ENCODE peak calls at places on chromosome 1, in nine cellular contexts. One of them, this sample, is unnamed.

GRCh38 chr1:116710326-116711060 is 43.0 kb upstream of the IGSF3 start:
- DNase-seq in IMR-90: no peak
- DNase-seq in right cardiac atrium: no peak
- DNase-seq in thoracic aorta: no peak
- DNase-seq in fibroblast of lung: no peak
- DNase-seq in naive thymus-derived CD4-positive, alpha-beta T cell: no peak
- DNase-seq in adrenal gland: no peak
- DNase-seq in left ventricle myocardium inferior: no peak
- DNase-seq in heart left ventricle: no peak
- DNase-seq in this sample: no peak

GRCh38 chr1:171753685-171754380 is 12.0 kb upstream of the VAMP4 start:
- DNase-seq in fibroblast of lung: no peak
- DNase-seq in left ventricle myocardium inferior: no peak
- DNase-seq in right cardiac atrium: no peak
- DNase-seq in heart left ventricle: no peak
- DNase-seq in naive thymus-derived CD4-positive, alpha-beta T cell: no peak
- DNase-seq in adrenal gland: no peak
- DNase-seq in thoracic aorta: no peak
- DNase-seq in IMR-90: peak; percentile 33
- DNase-seq in this sample: no peak

GRCh38 chr1:202998836-202999750 is 8.1 kb upstream of the TMEM183A start:
- DNase-seq in right cardiac atrium: peak; percentile 21
- DNase-seq in IMR-90: peak; percentile 52
- DNase-seq in heart left ventricle: peak; percentile 29
- DNase-seq in adrenal gland: peak; percentile 62
- DNase-seq in fibroblast of lung: peak; percentile 26
- DNase-seq in left ventricle myocardium inferior: no peak
- DNase-seq in thoracic aorta: peak; percentile 17
- DNase-seq in naive thymus-derived CD4-positive, alpha-beta T cell: peak; percentile 60
- DNase-seq in this sample: peak; percentile 74

GRCh38 chr1:168671782-168672181 is 57.2 kb downstream of the DPT start:
- DNase-seq in heart left ventricle: no peak
- DNase-seq in IMR-90: no peak
- DNase-seq in thoracic aorta: no peak
- DNase-seq in adrenal gland: no peak
- DNase-seq in left ventricle myocardium inferior: no peak
- DNase-seq in fibroblast of lung: no peak
- DNase-seq in right cardiac atrium: no peak
- DNase-seq in naive thymus-derived CD4-positive, alpha-beta T cell: no peak
- DNase-seq in this sample: no peak

GRCh38 chr1:20601123-20601825 is 12.4 kb downstream of the CDA start:
- DNase-seq in thoracic aorta: no peak
- DNase-seq in fibroblast of lung: peak; percentile 72
- DNase-seq in adrenal gland: no peak
- DNase-seq in right cardiac atrium: no peak
- DNase-seq in IMR-90: peak; percentile 64
- DNase-seq in heart left ventricle: no peak
- DNase-seq in naive thymus-derived CD4-positive, alpha-beta T cell: no peak
- DNase-seq in left ventricle myocardium inferior: no peak
- DNase-seq in this sample: no peak

GRCh38 chr1:37817481-37817880 is 9.5 kb upstream of the YRDC start:
- DNase-seq in right cardiac atrium: peak; percentile 56
- DNase-seq in thoracic aorta: no peak
- DNase-seq in heart left ventricle: no peak
- DNase-seq in adrenal gland: peak; percentile 54
- DNase-seq in fibroblast of lung: no peak
- DNase-seq in IMR-90: peak; percentile 40
- DNase-seq in naive thymus-derived CD4-positive, alpha-beta T cell: no peak
- DNase-seq in left ventricle myocardium inferior: peak; percentile 33
- DNase-seq in this sample: no peak

GRCh38 chr1:17874665-17875064 is 119.5 kb downstream of the ACTL8 start:
- DNase-seq in fibroblast of lung: peak; percentile 97
- DNase-seq in thoracic aorta: no peak
- DNase-seq in heart left ventricle: no peak
- DNase-seq in naive thymus-derived CD4-positive, alpha-beta T cell: no peak
- DNase-seq in left ventricle myocardium inferior: no peak
- DNase-seq in right cardiac atrium: no peak
- DNase-seq in adrenal gland: no peak
- DNase-seq in IMR-90: peak; percentile 90
- DNase-seq in this sample: no peak

GRCh38 chr1:46171872-46172271 is 3.0 kb upstream of the TSPAN1 start:
- DNase-seq in fibroblast of lung: no peak
- DNase-seq in IMR-90: no peak
- DNase-seq in adrenal gland: no peak
- DNase-seq in right cardiac atrium: no peak
- DNase-seq in naive thymus-derived CD4-positive, alpha-beta T cell: no peak
- DNase-seq in left ventricle myocardium inferior: no peak
- DNase-seq in heart left ventricle: no peak
- DNase-seq in thoracic aorta: no peak
- DNase-seq in this sample: no peak

GRCh38 chr1:47992720-47993119 is 4.5 kb downstream of the TRABD2B start:
- DNase-seq in naive thymus-derived CD4-positive, alpha-beta T cell: no peak
- DNase-seq in right cardiac atrium: peak; percentile 76
- DNase-seq in adrenal gland: no peak
- DNase-seq in fibroblast of lung: no peak
- DNase-seq in IMR-90: no peak
- DNase-seq in heart left ventricle: peak; percentile 41
- DNase-seq in thoracic aorta: peak; percentile 27
- DNase-seq in left ventricle myocardium inferior: peak; percentile 29
- DNase-seq in this sample: no peak

GRCh38 chr1:47993356-47993755 is 3.8 kb downstream of the TRABD2B start:
- DNase-seq in naive thymus-derived CD4-positive, alpha-beta T cell: no peak
- DNase-seq in fibroblast of lung: no peak
- DNase-seq in IMR-90: no peak
- DNase-seq in thoracic aorta: no peak
- DNase-seq in left ventricle myocardium inferior: no peak
- DNase-seq in right cardiac atrium: no peak
- DNase-seq in adrenal gland: no peak
- DNase-seq in heart left ventricle: no peak
- DNase-seq in this sample: no peak

GRCh38 chr1:47990286-47990685 is 6.9 kb downstream of the TRABD2B start:
- DNase-seq in adrenal gland: no peak
- DNase-seq in fibroblast of lung: no peak
- DNase-seq in naive thymus-derived CD4-positive, alpha-beta T cell: no peak
- DNase-seq in right cardiac atrium: no peak
- DNase-seq in thoracic aorta: no peak
- DNase-seq in heart left ventricle: no peak
- DNase-seq in left ventricle myocardium inferior: no peak
- DNase-seq in IMR-90: no peak
- DNase-seq in this sample: no peak

GRCh38 chr1:47991698-47992097 is 5.5 kb downstream of the TRABD2B start:
- DNase-seq in left ventricle myocardium inferior: no peak
- DNase-seq in adrenal gland: no peak
- DNase-seq in naive thymus-derived CD4-positive, alpha-beta T cell: no peak
- DNase-seq in IMR-90: no peak
- DNase-seq in thoracic aorta: no peak
- DNase-seq in right cardiac atrium: no peak
- DNase-seq in fibroblast of lung: no peak
- DNase-seq in heart left ventricle: no peak
- DNase-seq in this sample: no peak

GRCh38 chr1:47991187-47991586 is 6.0 kb downstream of the TRABD2B start:
- DNase-seq in right cardiac atrium: no peak
- DNase-seq in thoracic aorta: no peak
- DNase-seq in adrenal gland: no peak
- DNase-seq in left ventricle myocardium inferior: no peak
- DNase-seq in naive thymus-derived CD4-positive, alpha-beta T cell: no peak
- DNase-seq in heart left ventricle: no peak
- DNase-seq in IMR-90: no peak
- DNase-seq in fibroblast of lung: peak; percentile 4
- DNase-seq in this sample: no peak
- H3K4me1 ChIP-seq in right cardiac atrium: peaks cover 7% of the 10 kb centered on the region
- H3K4me1 ChIP-seq in thoracic aorta: peaks cover 52% of the 10 kb centered on the region
- H3K4me1 ChIP-seq in adrenal gland: no peaks in the 10 kb centered on the region
- H3K4me1 ChIP-seq in left ventricle myocardium inferior: peaks cover 37% of the 10 kb centered on the region
- H3K4me1 ChIP-seq in naive thymus-derived CD4-positive, alpha-beta T cell: no peaks in the 10 kb centered on the region
- H3K4me1 ChIP-seq in heart left ventricle: no peaks in the 10 kb centered on the region
- H3K4me1 ChIP-seq in IMR-90: no peaks in the 10 kb centered on the region
- H3K4me1 ChIP-seq in fibroblast of lung: no peaks in the 10 kb centered on the region
- H3K4me1 ChIP-seq in this sample: no peaks in the 10 kb centered on the region

DNA sequence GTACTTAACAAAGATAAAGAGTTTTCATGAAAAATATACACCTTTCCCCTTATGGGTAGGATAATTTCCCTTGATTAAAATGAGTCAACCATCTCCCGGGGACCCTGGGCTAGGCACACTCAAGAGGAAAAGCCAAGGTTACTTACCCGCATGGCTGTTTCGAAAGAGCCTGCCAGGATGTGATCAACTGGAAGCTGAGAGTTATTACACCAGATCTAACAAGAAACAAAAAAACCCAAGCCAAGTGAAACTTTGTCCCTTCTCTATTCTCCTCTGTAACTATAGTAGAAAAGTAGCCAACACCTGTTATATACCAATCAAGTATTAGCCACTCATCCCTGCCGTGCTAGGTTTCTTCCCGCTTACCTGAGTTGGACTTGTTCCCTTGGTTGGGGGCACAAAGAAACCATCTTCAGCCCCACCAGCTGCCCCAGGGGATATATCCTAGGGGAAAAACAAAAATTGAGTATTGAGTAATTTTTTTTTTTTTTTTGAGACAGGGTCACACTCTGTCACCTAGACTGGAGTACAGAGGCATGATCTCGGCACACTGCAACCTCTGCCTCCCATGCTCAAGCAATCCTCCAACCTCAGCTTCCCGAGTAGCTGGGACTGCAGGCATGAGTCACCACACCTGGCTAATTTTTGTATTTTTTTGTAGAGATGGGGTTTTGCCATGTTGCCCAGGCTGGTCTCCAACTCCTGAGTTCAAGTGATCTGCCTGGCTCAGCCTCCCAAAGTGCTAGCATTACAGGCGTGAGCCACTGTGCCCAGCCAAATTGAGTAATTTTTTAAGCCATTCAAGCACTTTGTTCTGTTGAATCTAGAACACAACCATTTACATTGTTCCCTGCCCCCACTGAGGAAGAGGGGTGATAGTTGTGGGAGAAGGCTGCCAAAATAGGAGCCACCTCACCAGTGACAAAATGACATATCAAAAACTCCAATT is 8.4 kb upstream of the PEX19 start:
- DNase-seq in adrenal gland: peak; percentile 31
- DNase-seq in heart left ventricle: no peak
- DNase-seq in naive thymus-derived CD4-positive, alpha-beta T cell: no peak
- DNase-seq in left ventricle myocardium inferior: no peak
- DNase-seq in IMR-90: no peak
- DNase-seq in right cardiac atrium: no peak
- DNase-seq in thoracic aorta: no peak
- DNase-seq in fibroblast of lung: no peak
- DNase-seq in this sample: no peak
- H3K27ac ChIP-seq in adrenal gland: peak overlapping the region; percentile 67
- H3K27ac ChIP-seq in heart left ventricle: no peak overlapping the region
- H3K27ac ChIP-seq in naive thymus-derived CD4-positive, alpha-beta T cell: no peak overlapping the region
- H3K27ac ChIP-seq in left ventricle myocardium inferior: no peak overlapping the region
- H3K27ac ChIP-seq in IMR-90: no peak overlapping the region
- H3K27ac ChIP-seq in right cardiac atrium: no peak overlapping the region
- H3K27ac ChIP-seq in thoracic aorta: no peak overlapping the region
- H3K27ac ChIP-seq in fibroblast of lung: no peak overlapping the region
- H3K27ac ChIP-seq in this sample: no peak overlapping the region

GRCh38 chr1:110002695-110003094 is 18.1 kb downstream of the AHCYL1 start:
- DNase-seq in left ventricle myocardium inferior: no peak
- DNase-seq in IMR-90: no peak
- DNase-seq in heart left ventricle: no peak
- DNase-seq in thoracic aorta: no peak
- DNase-seq in right cardiac atrium: no peak
- DNase-seq in fibroblast of lung: no peak
- DNase-seq in naive thymus-derived CD4-positive, alpha-beta T cell: no peak
- DNase-seq in adrenal gland: no peak
- DNase-seq in this sample: no peak

GRCh38 chr1:110004583-110004982 is 20.0 kb downstream of the AHCYL1 start:
- DNase-seq in right cardiac atrium: no peak
- DNase-seq in naive thymus-derived CD4-positive, alpha-beta T cell: no peak
- DNase-seq in thoracic aorta: no peak
- DNase-seq in adrenal gland: no peak
- DNase-seq in heart left ventricle: no peak
- DNase-seq in fibroblast of lung: no peak
- DNase-seq in left ventricle myocardium inferior: no peak
- DNase-seq in IMR-90: no peak
- DNase-seq in this sample: peak; percentile 10

GRCh38 chr1:110005971-110006370 is 21.4 kb downstream of the AHCYL1 start:
- DNase-seq in right cardiac atrium: no peak
- DNase-seq in naive thymus-derived CD4-positive, alpha-beta T cell: no peak
- DNase-seq in IMR-90: peak; percentile 72
- DNase-seq in fibroblast of lung: peak; percentile 44
- DNase-seq in left ventricle myocardium inferior: no peak
- DNase-seq in adrenal gland: no peak
- DNase-seq in heart left ventricle: no peak
- DNase-seq in thoracic aorta: no peak
- DNase-seq in this sample: no peak

GRCh38 chr1:110006516-110006915 is 22.0 kb downstream of the AHCYL1 start:
- DNase-seq in IMR-90: no peak
- DNase-seq in adrenal gland: no peak
- DNase-seq in naive thymus-derived CD4-positive, alpha-beta T cell: no peak
- DNase-seq in heart left ventricle: no peak
- DNase-seq in fibroblast of lung: no peak
- DNase-seq in thoracic aorta: no peak
- DNase-seq in left ventricle myocardium inferior: no peak
- DNase-seq in right cardiac atrium: no peak
- DNase-seq in this sample: no peak

DNA sequence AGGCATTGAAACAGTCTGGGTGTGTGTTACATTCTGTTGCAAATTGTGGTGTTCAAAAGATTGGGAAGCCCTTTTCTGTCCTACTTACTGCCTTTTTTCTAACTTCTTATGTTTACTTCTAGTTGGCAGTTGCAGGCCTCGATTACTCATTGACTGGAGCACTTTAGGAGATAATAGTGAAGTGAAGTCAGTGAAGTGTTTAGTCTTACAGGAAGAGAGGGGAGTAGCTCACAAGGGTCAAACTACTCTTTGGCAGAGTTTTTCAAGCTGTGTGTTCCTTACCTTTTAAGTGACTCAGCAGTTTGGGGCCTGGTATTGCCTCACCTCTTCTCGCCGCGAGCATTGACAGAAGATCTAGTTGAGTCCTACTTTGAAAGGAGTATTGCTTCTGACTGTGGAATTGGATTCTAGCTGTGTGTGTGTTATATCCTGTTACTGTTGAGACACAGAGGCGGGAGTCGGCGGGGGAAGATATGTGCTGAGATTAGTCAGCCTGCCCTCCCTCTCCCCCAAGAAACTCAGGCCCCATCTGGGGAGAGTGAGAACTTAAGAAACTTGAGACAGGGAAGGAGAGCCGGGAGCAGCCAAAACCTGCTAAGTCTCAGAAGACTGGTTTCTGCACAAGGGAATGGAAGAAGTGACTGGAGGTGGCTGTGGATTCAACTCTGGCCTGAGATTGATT is 19.3 kb downstream of the AHCYL1 start:
- DNase-seq in fibroblast of lung: peak; percentile 99
- DNase-seq in IMR-90: peak; percentile 99
- DNase-seq in adrenal gland: no peak
- DNase-seq in right cardiac atrium: peak; percentile 73
- DNase-seq in thoracic aorta: peak; percentile 60
- DNase-seq in naive thymus-derived CD4-positive, alpha-beta T cell: no peak
- DNase-seq in left ventricle myocardium inferior: peak; percentile 51
- DNase-seq in heart left ventricle: peak; percentile 43
- DNase-seq in this sample: no peak
- H3K4me3 ChIP-seq in fibroblast of lung: peak overlapping the region; percentile 37
- H3K4me3 ChIP-seq in IMR-90: peak overlapping the region; percentile 29
- H3K4me3 ChIP-seq in adrenal gland: no peak overlapping the region
- H3K4me3 ChIP-seq in right cardiac atrium: peak overlapping the region; percentile 42
- H3K4me3 ChIP-seq in thoracic aorta: peak overlapping the region; percentile 2
- H3K4me3 ChIP-seq in naive thymus-derived CD4-positive, alpha-beta T cell: no peak overlapping the region
- H3K4me3 ChIP-seq in left ventricle myocardium inferior: peak overlapping the region; percentile 40
- H3K4me3 ChIP-seq in heart left ventricle: no peak overlapping the region
- H3K4me3 ChIP-seq in this sample: no peak overlapping the region

GRCh38 chr1:228989676-228989991 is 254.4 kb downstream of the RHOU start:
- DNase-seq in IMR-90: no peak
- DNase-seq in thoracic aorta: no peak
- DNase-seq in naive thymus-derived CD4-positive, alpha-beta T cell: no peak
- DNase-seq in heart left ventricle: no peak
- DNase-seq in left ventricle myocardium inferior: no peak
- DNase-seq in fibroblast of lung: no peak
- DNase-seq in adrenal gland: no peak
- DNase-seq in right cardiac atrium: no peak
- DNase-seq in this sample: no peak

GRCh38 chr1:228988655-228989054 is 253.4 kb downstream of the RHOU start:
- DNase-seq in fibroblast of lung: peak; percentile 20
- DNase-seq in thoracic aorta: no peak
- DNase-seq in naive thymus-derived CD4-positive, alpha-beta T cell: no peak
- DNase-seq in left ventricle myocardium inferior: no peak
- DNase-seq in adrenal gland: no peak
- DNase-seq in right cardiac atrium: peak; percentile 45
- DNase-seq in IMR-90: no peak
- DNase-seq in heart left ventricle: no peak
- DNase-seq in this sample: no peak

GRCh38 chr1:228987736-228988506 is 252.6 kb downstream of the RHOU start:
- DNase-seq in naive thymus-derived CD4-positive, alpha-beta T cell: no peak
- DNase-seq in right cardiac atrium: no peak
- DNase-seq in heart left ventricle: no peak
- DNase-seq in fibroblast of lung: no peak
- DNase-seq in IMR-90: no peak
- DNase-seq in left ventricle myocardium inferior: no peak
- DNase-seq in adrenal gland: no peak
- DNase-seq in thoracic aorta: no peak
- DNase-seq in this sample: no peak

GRCh38 chr1:228989992-228990827 is 254.9 kb downstream of the RHOU start:
- DNase-seq in adrenal gland: peak; percentile 50
- DNase-seq in right cardiac atrium: peak; percentile 88
- DNase-seq in IMR-90: no peak
- DNase-seq in naive thymus-derived CD4-positive, alpha-beta T cell: no peak
- DNase-seq in fibroblast of lung: no peak
- DNase-seq in heart left ventricle: peak; percentile 73
- DNase-seq in thoracic aorta: peak; percentile 21
- DNase-seq in left ventricle myocardium inferior: peak; percentile 74
- DNase-seq in this sample: no peak

GRCh38 chr1:228989176-228989575 is 253.9 kb downstream of the RHOU start:
- DNase-seq in thoracic aorta: no peak
- DNase-seq in IMR-90: no peak
- DNase-seq in right cardiac atrium: no peak
- DNase-seq in fibroblast of lung: no peak
- DNase-seq in left ventricle myocardium inferior: no peak
- DNase-seq in adrenal gland: no peak
- DNase-seq in heart left ventricle: no peak
- DNase-seq in naive thymus-derived CD4-positive, alpha-beta T cell: no peak
- DNase-seq in this sample: no peak
- H3K4me1 ChIP-seq in thoracic aorta: peaks cover 42% of the 10 kb centered on the region
- H3K4me1 ChIP-seq in IMR-90: peaks cover 1% of the 10 kb centered on the region
- H3K4me1 ChIP-seq in right cardiac atrium: peaks cover 11% of the 10 kb centered on the region
- H3K4me1 ChIP-seq in fibroblast of lung: no peaks in the 10 kb centered on the region
- H3K4me1 ChIP-seq in left ventricle myocardium inferior: peaks cover 44% of the 10 kb centered on the region
- H3K4me1 ChIP-seq in adrenal gland: no peaks in the 10 kb centered on the region
- H3K4me1 ChIP-seq in heart left ventricle: no peaks in the 10 kb centered on the region
- H3K4me1 ChIP-seq in naive thymus-derived CD4-positive, alpha-beta T cell: peaks cover 3% of the 10 kb centered on the region
- H3K4me1 ChIP-seq in this sample: no peaks in the 10 kb centered on the region

This sample was measured in CD4-positive, CD25-positive, alpha-beta regulatory T cell.